ENCODE peak calls at places on chromosomes 3 and 15, in ten cellular contexts. G is activated T-cell treated with anti-CD3 and anti-CD28 coated beads, Interleukin-2, amount 50 U/mL, for 48 hours; V is Right ventricle myocardium superior; M is NCI-H1092 treated with DMSO at 0.1 percent for 48 hours; S is gastrocnemius medialis; D is A549; A is stimulated activated CD4-positive, alpha-beta T cell treated with anti-CD3 and anti-CD28 coated beads, Interleukin-2, amount 100 ng/mL, for 48 hours; L is globus pallidus; I is HS-27A; C is NAMALWA. K is an unnamed sample.

GRCh38 chr3:136659253-136659652 is 92.9 kb downstream of the STAG1 start:
- DNase-seq in M (peak; percentile 4), G (no peak), I (no peak), C (peak; percentile 25), L (peak; percentile 88), D (peak; percentile 10), V (no peak), A (no peak), S (no peak), K (no peak)

GRCh38 chr3:179279294-179279693 is 28.4 kb upstream of the KCNMB3 start:
- DNase-seq in M (no peak), I (no peak), L (no peak), D (no peak), S (no peak), C (no peak), A (no peak), G (no peak), V (no peak), K (no peak)

GRCh38 chr3:8576436-8576835 is 68.2 kb downstream of the SSUH2 start:
- DNase-seq in G (no peak), S (no peak), C (no peak), D (no peak), V (no peak), M (no peak), A (no peak), I (no peak), L (no peak), K (no peak)

GRCh38 chr3:119418641-119419040 is 44.8 kb downstream of the TMEM39A start:
- DNase-seq in I (no peak), S (no peak), M (no peak), A (no peak), D (no peak), C (no peak), G (no peak), V (no peak), L (no peak), K (no peak)

GRCh38 chr3:100634493-100635272 is 25.3 kb downstream of the ADGRG7 start:
- DNase-seq in I (peak; percentile 17), C (peak; percentile 23), D (peak; percentile 63), A (peak; percentile 15), S (no peak), M (no peak), L (no peak), V (no peak), G (peak; percentile 54), K (no peak)

GRCh38 chr3:36403661-36404060 is 23.4 kb downstream of the STAC start:
- DNase-seq in M (no peak), G (no peak), I (no peak), D (no peak), A (no peak), V (no peak), C (no peak), S (no peak), L (no peak), K (no peak)

GRCh38 chr3:148727242-148727641 is 29.5 kb downstream of the AGTR1 start:
- DNase-seq in L (peak; percentile 91), D (peak; percentile 62), C (peak; percentile 58), S (no peak), A (no peak), V (no peak), G (no peak), I (peak; percentile 45), M (peak; percentile 37), K (no peak)

GRCh38 chr3:94036909-94037507 is 8.6 kb upstream of the STX19 start:
- DNase-seq in L (peak; percentile 43), V (no peak), M (no peak), G (no peak), A (no peak), I (peak; percentile 11), S (no peak), D (peak; percentile 56), C (peak; percentile 48), K (no peak)

GRCh38 chr3:197368330-197368729 is 69.9 kb upstream of the DLG1 start:
- DNase-seq in A (no peak), I (no peak), S (no peak), L (no peak), V (no peak), D (no peak), M (no peak), C (no peak), G (no peak), K (no peak)

GRCh38 chr3:161035711-161036110 is 69.4 kb downstream of the B3GALNT1 start:
- DNase-seq in D (no peak), C (no peak), I (no peak), G (no peak), A (no peak), L (no peak), V (no peak), S (no peak), M (no peak), K (no peak)

GRCh38 chr3:188207941-188208750 is 54.2 kb downstream of the LPP start:
- DNase-seq in M (no peak), A (no peak), I (no peak), V (no peak), G (no peak), S (no peak), D (no peak), C (no peak), L (no peak), K (no peak)

GRCh38 chr3:187841552-187841951 is 96.3 kb upstream of the BCL6 start:
- DNase-seq in C (no peak), L (no peak), A (no peak), S (no peak), V (no peak), M (no peak), D (peak; percentile 62), G (no peak), I (peak; percentile 23), K (no peak)

GRCh38 chr15:69909719-69910444 is 187.8 kb downstream of the TLE3 start:
- DNase-seq in A (no peak), S (no peak), G (no peak), C (peak; percentile 59), M (no peak), D (peak; percentile 16), L (no peak), I (no peak), V (no peak), K (no peak)

GRCh38 chr3:40951636-40952035 is 247.7 kb upstream of the CTNNB1 start:
- DNase-seq in D (no peak), V (no peak), A (no peak), M (no peak), I (peak; percentile 36), S (no peak), G (no peak), L (no peak), C (no peak), K (no peak)

GRCh38 chr15:53251998-53252397 is 461.9 kb upstream of the ONECUT1 start:
- DNase-seq in M (no peak), A (no peak), V (no peak), S (no peak), G (no peak), L (no peak), D (no peak), I (no peak), C (no peak), K (no peak)

GRCh38 chr3:161969867-161970266 is 473.3 kb downstream of the OTOL1 start:
- DNase-seq in V (no peak), A (no peak), C (no peak), S (no peak), L (no peak), M (no peak), I (no peak), G (no peak), D (no peak), K (no peak)

GRCh38 chr15:87121357-87121756 is 1041.7 kb downstream of the AGBL1 start:
- DNase-seq in D (peak; percentile 4), A (no peak), L (no peak), V (no peak), M (no peak), G (no peak), I (no peak), C (no peak), S (no peak), K (no peak)

GRCh38 chr3:82354181-82354696 is 592.8 kb upstream of the GBE1 start:
- DNase-seq in M (peak; percentile 2), G (no peak), D (no peak), A (no peak), S (no peak), C (no peak), V (no peak), L (no peak), I (no peak), K (no peak)

GRCh38 chr3:133158686-133159085 is 120.5 kb downstream of the TMEM108 start:
- DNase-seq in M (no peak), V (no peak), D (no peak), G (no peak), S (no peak), A (no peak), C (no peak), I (no peak), L (no peak), K (no peak)

GRCh38 chr15:37931321-37931720 is 3.1 kb upstream of the TMCO5A start:
- DNase-seq in A (no peak), I (no peak), M (no peak), C (no peak), G (no peak), L (no peak), D (no peak), V (no peak), S (no peak), K (no peak)

GRCh38 chr15:41774062-41774872 is at the start of gene MAPKBP1:
- DNase-seq in A (peak; percentile 95), L (peak; percentile 97), D (peak; percentile 95), M (peak; percentile 93), G (peak; percentile 98), C (peak; percentile 98), I (peak; percentile 95), V (peak; percentile 99), S (peak; percentile 94), K (peak; percentile 99)

GRCh38 chr15:62502451-62502850 is 337.4 kb upstream of the C2CD4B start:
- DNase-seq in D (no peak), S (no peak), A (no peak), G (no peak), I (no peak), L (no peak), C (no peak), V (no peak), M (no peak), K (no peak)

GRCh38 chr3:5006755-5007202 is 27.5 kb downstream of the BHLHE40 start:
- DNase-seq in V (peak; percentile 54), I (no peak), G (peak; percentile 84), A (peak; percentile 53), S (no peak), M (no peak), L (no peak), C (peak; percentile 54), D (no peak), K (no peak)

GRCh38 chr3:17983106-17983505 is 240.7 kb upstream of the TBC1D5 start:
- DNase-seq in D (no peak), G (no peak), I (no peak), C (no peak), M (no peak), V (no peak), S (no peak), A (no peak), L (no peak), K (no peak)

GRCh38 chr3:172089250-172089649 is 49.9 kb downstream of the FNDC3B start:
- DNase-seq in A (no peak), S (no peak), C (no peak), V (no peak), L (no peak), G (no peak), I (no peak), M (no peak), D (no peak), K (no peak)

GRCh38 chr3:158725348-158725966 is 6.8 kb downstream of the RARRES1 start:
- DNase-seq in L (no peak), A (no peak), S (no peak), V (no peak), G (no peak), M (no peak), I (peak; percentile 83), D (peak; percentile 83), C (no peak), K (peak; percentile 85)

GRCh38 chr15:75215107-75216004 is 13.7 kb downstream of the C15orf39 start:
- DNase-seq in S (no peak), I (no peak), G (peak; percentile 30), M (no peak), A (no peak), V (no peak), D (no peak), L (no peak), C (no peak), K (no peak)

GRCh38 chr3:33787328-33788009 is 11.0 kb upstream of the PDCD6IP start:
- DNase-seq in S (peak; percentile 9), D (peak; percentile 74), M (peak; percentile 53), L (peak; percentile 51), G (peak; percentile 60), A (peak; percentile 37), V (no peak), C (peak; percentile 88), I (peak; percentile 49), K (peak; percentile 52)

K was measured in aorta.